ENCODE peak calls at places on chromosomes 13 and 19, in eight cellular contexts. M is T-helper 1 cell; A is mucosa of descending colon; U is activated T-helper 9 cell treated with anti-CD3 and anti-CD28 coated beads, Interleukin-2, amount 50 U/mL, for 16 hours; B is stimulated activated CD4-positive, alpha-beta T cell treated with anti-CD3 and anti-CD28 coated beads, Interleukin-1b, Interleukin-23, amount 100 ng/mL, for 1 hour; G is stimulated activated CD8-positive, alpha-beta memory T cell treated with anti-CD3 and anti-CD28 coated beads, Interleukin-7, amount 100 ng/mL, for 1 hour; H is osteoblast; Z is anterior cingulate cortex. K is an unnamed sample.

GRCh38 chr13:60226507-60226906 is 62.8 kb upstream of the DIAPH3 start:
- DNase-seq in M (no peak), A (peak; percentile 28), U (no peak), B (no peak), G (no peak), H (peak; percentile 76), Z (no peak), K (no peak)

GRCh38 chr19:18049390-18049789 is 37.3 kb downstream of the IL12RB1 start:
- DNase-seq in M (no peak), A (peak; percentile 83), U (no peak), B (no peak), G (no peak), H (peak; percentile 92), Z (peak; percentile 58), K (no peak)

GRCh38 chr19:55546822-55547614 is 1.7 kb upstream of the SBK3 start:
- DNase-seq in M (no peak), A (peak; percentile 51), U (no peak), B (no peak), G (no peak), H (peak; percentile 97), Z (peak; percentile 11), K (no peak)

GRCh38 chr13:99031725-99032298 is 53.9 kb upstream of the DOCK9 start:
- DNase-seq in M (no peak), A (no peak), U (no peak), B (no peak), G (no peak), H (no peak), Z (no peak), K (peak; percentile 68)

GRCh38 chr13:31380728-31381127 is 181.0 kb downstream of the B3GLCT start:
- DNase-seq in M (no peak), A (no peak), U (no peak), B (no peak), G (no peak), H (no peak), Z (no peak), K (no peak)

GRCh38 chr13:44819762-44820161 is 169.5 kb downstream of the NUFIP1 start:
- DNase-seq in M (no peak), A (no peak), U (no peak), B (no peak), G (no peak), H (no peak), Z (no peak), K (no peak)

GRCh38 chr13:41675306-41675705 is 218.0 kb downstream of the RGCC start:
- DNase-seq in M (no peak), A (no peak), U (no peak), B (no peak), G (no peak), H (no peak), Z (no peak), K (no peak)

GRCh38 chr19:38729653-38730469 is 14.4 kb downstream of the CAPN12 start:
- DNase-seq in M (peak; percentile 74), A (peak; percentile 83), U (peak; percentile 65), B (peak; percentile 77), G (peak; percentile 61), H (peak; percentile 95), Z (no peak), K (no peak)

GRCh38 chr19:35031072-35031881 is 1.0 kb downstream of the SCN1B start:
- DNase-seq in M (no peak), A (no peak), U (no peak), B (no peak), G (no peak), H (peak; percentile 95), Z (no peak), K (no peak)